ENCODE peak calls at places on chromosome 1, in ten cellular contexts. One of them, this sample, is unnamed.

GRCh38 chr1:39282537-39283216 is 78.2 kb downstream of the MACF1 start:
- DNase-seq in esophagus muscularis mucosa: no peak
- DNase-seq in tibial nerve: no peak
- DNase-seq in PC-3: no peak
- DNase-seq in IMR-90: peak
- DNase-seq in tibial artery: no peak
- DNase-seq in mammary epithelial cell: no peak
- DNase-seq in adrenal gland: peak
- DNase-seq in cardiac muscle cell: no peak
- DNase-seq in ovary: no peak
- DNase-seq in this sample: no peak

GRCh38 chr1:15939181-15940109 is 36.5 kb downstream of the ZBTB17 start:
- DNase-seq in esophagus muscularis mucosa: no peak
- DNase-seq in tibial nerve: no peak
- DNase-seq in PC-3: peak
- DNase-seq in IMR-90: peak
- DNase-seq in tibial artery: no peak
- DNase-seq in mammary epithelial cell: no peak
- DNase-seq in adrenal gland: peak
- DNase-seq in cardiac muscle cell: no peak
- DNase-seq in ovary: peak
- DNase-seq in this sample: no peak

GRCh38 chr1:2539312-2539907 is 9.3 kb upstream of the HES5 start:
- DNase-seq in esophagus muscularis mucosa: no peak
- DNase-seq in tibial nerve: no peak
- DNase-seq in PC-3: peak
- DNase-seq in IMR-90: no peak
- DNase-seq in tibial artery: no peak
- DNase-seq in mammary epithelial cell: no peak
- DNase-seq in adrenal gland: no peak
- DNase-seq in cardiac muscle cell: no peak
- DNase-seq in ovary: no peak
- DNase-seq in this sample: no peak

GRCh38 chr1:980602-981395 is 1.1 kb downstream of the PERM1 start:
- DNase-seq in esophagus muscularis mucosa: no peak
- DNase-seq in tibial nerve: no peak
- DNase-seq in PC-3: no peak
- DNase-seq in IMR-90: no peak
- DNase-seq in tibial artery: no peak
- DNase-seq in mammary epithelial cell: no peak
- DNase-seq in adrenal gland: no peak
- DNase-seq in cardiac muscle cell: no peak
- DNase-seq in ovary: no peak
- DNase-seq in this sample: no peak

GRCh38 chr1:48873944-48874343 is 97.3 kb upstream of the BEND5 start:
- DNase-seq in esophagus muscularis mucosa: no peak
- DNase-seq in tibial nerve: no peak
- DNase-seq in PC-3: no peak
- DNase-seq in IMR-90: no peak
- DNase-seq in tibial artery: no peak
- DNase-seq in mammary epithelial cell: no peak
- DNase-seq in adrenal gland: no peak
- DNase-seq in cardiac muscle cell: no peak
- DNase-seq in ovary: no peak
- DNase-seq in this sample: no peak

GRCh38 chr1:92943515-92943873 is 17.8 kb downstream of the DIPK1A start:
- DNase-seq in esophagus muscularis mucosa: no peak
- DNase-seq in tibial nerve: no peak
- DNase-seq in PC-3: no peak
- DNase-seq in IMR-90: no peak
- DNase-seq in tibial artery: no peak
- DNase-seq in mammary epithelial cell: no peak
- DNase-seq in adrenal gland: no peak
- DNase-seq in cardiac muscle cell: no peak
- DNase-seq in ovary: no peak
- DNase-seq in this sample: no peak

GRCh38 chr1:176829261-176829976 is 335.1 kb downstream of the ASTN1 start:
- DNase-seq in esophagus muscularis mucosa: no peak
- DNase-seq in tibial nerve: no peak
- DNase-seq in PC-3: no peak
- DNase-seq in IMR-90: no peak
- DNase-seq in tibial artery: no peak
- DNase-seq in mammary epithelial cell: peak
- DNase-seq in adrenal gland: no peak
- DNase-seq in cardiac muscle cell: no peak
- DNase-seq in ovary: no peak
- DNase-seq in this sample: peak

GRCh38 chr1:151131832-151132675 is 14.4 kb downstream of the SEMA6C start:
- DNase-seq in esophagus muscularis mucosa: no peak
- DNase-seq in tibial nerve: no peak
- DNase-seq in PC-3: no peak
- DNase-seq in IMR-90: no peak
- DNase-seq in tibial artery: no peak
- DNase-seq in mammary epithelial cell: no peak
- DNase-seq in adrenal gland: no peak
- DNase-seq in cardiac muscle cell: no peak
- DNase-seq in ovary: peak
- DNase-seq in this sample: no peak

GRCh38 chr1:225670806-225671733 is 18.1 kb upstream of the ENAH start:
- DNase-seq in esophagus muscularis mucosa: no peak
- DNase-seq in tibial nerve: no peak
- DNase-seq in PC-3: peak
- DNase-seq in IMR-90: no peak
- DNase-seq in tibial artery: no peak
- DNase-seq in mammary epithelial cell: peak
- DNase-seq in adrenal gland: no peak
- DNase-seq in cardiac muscle cell: no peak
- DNase-seq in ovary: no peak
- DNase-seq in this sample: peak

GRCh38 chr1:165444897-165445370 is at the start of gene RXRG:
- DNase-seq in esophagus muscularis mucosa: no peak
- DNase-seq in tibial nerve: peak
- DNase-seq in PC-3: no peak
- DNase-seq in IMR-90: peak
- DNase-seq in tibial artery: no peak
- DNase-seq in mammary epithelial cell: peak
- DNase-seq in adrenal gland: peak
- DNase-seq in cardiac muscle cell: peak
- DNase-seq in ovary: no peak
- DNase-seq in this sample: no peak

GRCh38 chr1:11746795-11747487 is 11.0 kb downstream of the AGTRAP start:
- DNase-seq in esophagus muscularis mucosa: no peak
- DNase-seq in tibial nerve: no peak
- DNase-seq in PC-3: no peak
- DNase-seq in IMR-90: no peak
- DNase-seq in tibial artery: no peak
- DNase-seq in mammary epithelial cell: no peak
- DNase-seq in adrenal gland: peak
- DNase-seq in cardiac muscle cell: no peak
- DNase-seq in ovary: no peak
- DNase-seq in this sample: no peak

GRCh38 chr1:21018673-21019072 is 158.0 kb downstream of the EIF4G3 start:
- DNase-seq in esophagus muscularis mucosa: no peak
- DNase-seq in tibial nerve: no peak
- DNase-seq in PC-3: no peak
- DNase-seq in IMR-90: no peak
- DNase-seq in tibial artery: no peak
- DNase-seq in mammary epithelial cell: no peak
- DNase-seq in adrenal gland: no peak
- DNase-seq in cardiac muscle cell: no peak
- DNase-seq in ovary: no peak
- DNase-seq in this sample: no peak
- H3K27ac ChIP-seq in esophagus muscularis mucosa: no peak
- H3K27ac ChIP-seq in tibial nerve: no peak
- H3K27ac ChIP-seq in PC-3: no peak
- H3K27ac ChIP-seq in IMR-90: no peak
- H3K27ac ChIP-seq in tibial artery: no peak
- H3K27ac ChIP-seq in mammary epithelial cell: no peak
- H3K27ac ChIP-seq in adrenal gland: no peak
- H3K27ac ChIP-seq in cardiac muscle cell: no peak
- H3K27ac ChIP-seq in ovary: no peak
- H3K27ac ChIP-seq in this sample: no peak

GRCh38 chr1:160997323-160998038 is 23.5 kb downstream of the F11R start:
- DNase-seq in esophagus muscularis mucosa: no peak
- DNase-seq in tibial nerve: no peak
- DNase-seq in PC-3: peak
- DNase-seq in IMR-90: peak
- DNase-seq in tibial artery: peak
- DNase-seq in mammary epithelial cell: peak
- DNase-seq in adrenal gland: peak
- DNase-seq in cardiac muscle cell: peak
- DNase-seq in ovary: peak
- DNase-seq in this sample: no peak
- TF ChIP-seq CTCF in esophagus muscularis mucosa: peak
- TF ChIP-seq CTCF in tibial nerve: peak
- TF ChIP-seq CTCF in PC-3: peak
- TF ChIP-seq CTCF in IMR-90: peak
- TF ChIP-seq CTCF in tibial artery: peak
- TF ChIP-seq CTCF in mammary epithelial cell: peak
- TF ChIP-seq CTCF in adrenal gland: peak
- TF ChIP-seq CTCF in cardiac muscle cell: peak
- TF ChIP-seq CTCF in ovary: no peak
- TF ChIP-seq CTCF in this sample: peak

DNA sequence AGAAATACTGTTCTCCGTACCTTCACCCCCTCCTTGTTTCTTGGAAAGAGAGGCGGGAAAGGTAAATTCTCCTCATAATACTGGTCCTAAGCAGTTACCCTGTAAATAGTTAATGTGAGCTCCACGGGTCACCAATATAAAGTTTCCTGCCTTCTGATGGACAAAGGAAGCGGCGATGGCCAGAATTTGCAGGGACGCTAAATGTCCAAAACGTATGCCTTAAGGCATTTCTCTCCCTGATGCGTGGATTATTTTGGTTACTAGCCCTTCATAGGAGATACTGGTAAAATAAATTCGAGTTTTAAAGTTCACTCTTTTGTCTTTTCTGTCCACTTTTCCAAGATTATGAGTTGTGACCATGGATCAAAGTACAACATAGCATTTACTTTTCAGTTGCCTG is 913 bp upstream of the PTGS2 start:
- DNase-seq in esophagus muscularis mucosa: no peak
- DNase-seq in tibial nerve: no peak
- DNase-seq in PC-3: no peak
- DNase-seq in IMR-90: peak
- DNase-seq in tibial artery: no peak
- DNase-seq in mammary epithelial cell: no peak
- DNase-seq in adrenal gland: no peak
- DNase-seq in cardiac muscle cell: no peak
- DNase-seq in ovary: no peak
- DNase-seq in this sample: no peak
- H3K27ac ChIP-seq in esophagus muscularis mucosa: peak
- H3K27ac ChIP-seq in tibial nerve: peak
- H3K27ac ChIP-seq in PC-3: no peak
- H3K27ac ChIP-seq in IMR-90: peak
- H3K27ac ChIP-seq in tibial artery: peak
- H3K27ac ChIP-seq in mammary epithelial cell: peak
- H3K27ac ChIP-seq in adrenal gland: peak
- H3K27ac ChIP-seq in cardiac muscle cell: no peak
- H3K27ac ChIP-seq in ovary: no peak
- H3K27ac ChIP-seq in this sample: peak

DNA sequence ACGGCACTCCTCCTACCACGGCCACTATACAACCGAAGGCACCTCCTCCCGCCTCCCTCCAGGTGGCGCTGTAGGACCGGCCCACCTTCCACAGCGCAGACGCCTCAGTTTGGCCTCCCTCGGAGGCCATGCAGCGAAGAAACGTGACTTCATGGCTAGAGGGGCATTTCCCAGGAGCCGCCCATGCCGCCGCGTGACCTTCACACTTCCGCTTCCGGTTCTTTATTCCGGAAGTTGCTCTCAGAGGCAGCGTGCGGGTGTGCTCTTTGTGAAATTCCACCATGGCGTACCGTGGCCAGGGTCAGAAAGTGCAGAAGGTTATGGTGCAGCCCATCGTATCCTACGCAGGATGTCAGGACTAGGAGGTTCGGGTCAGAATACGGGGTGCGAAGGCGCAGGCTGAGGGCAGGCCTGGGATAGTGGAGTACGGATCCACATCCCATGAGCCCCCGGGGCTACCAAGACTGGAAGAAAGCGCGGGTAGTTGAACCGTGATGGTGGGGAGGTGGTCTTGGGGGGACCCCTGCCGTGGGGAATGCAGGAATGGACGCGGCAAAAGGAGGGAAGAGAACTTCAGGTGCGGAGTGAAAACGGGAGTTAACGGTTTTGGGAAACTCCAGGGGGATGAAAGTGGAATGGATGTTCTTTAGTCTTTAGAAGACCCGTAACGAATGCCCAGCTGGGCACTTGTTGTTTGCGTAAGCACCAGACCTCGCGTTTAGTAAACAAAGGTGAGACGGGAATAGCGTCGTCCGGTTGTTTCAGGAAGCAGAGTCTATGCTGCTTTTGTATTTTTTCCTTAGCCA is at the start of gene SNRPE:
- DNase-seq in esophagus muscularis mucosa: peak
- DNase-seq in tibial nerve: peak
- DNase-seq in PC-3: peak
- DNase-seq in IMR-90: peak
- DNase-seq in tibial artery: peak
- DNase-seq in mammary epithelial cell: peak
- DNase-seq in adrenal gland: peak
- DNase-seq in cardiac muscle cell: peak
- DNase-seq in ovary: peak
- DNase-seq in this sample: peak
- TF ChIP-seq CTCF in esophagus muscularis mucosa: peak
- TF ChIP-seq CTCF in tibial nerve: peak
- TF ChIP-seq CTCF in PC-3: peak
- TF ChIP-seq CTCF in IMR-90: peak
- TF ChIP-seq CTCF in tibial artery: peak
- TF ChIP-seq CTCF in mammary epithelial cell: peak
- TF ChIP-seq CTCF in adrenal gland: peak
- TF ChIP-seq CTCF in cardiac muscle cell: peak
- TF ChIP-seq CTCF in ovary: peak
- TF ChIP-seq CTCF in this sample: peak

DNA sequence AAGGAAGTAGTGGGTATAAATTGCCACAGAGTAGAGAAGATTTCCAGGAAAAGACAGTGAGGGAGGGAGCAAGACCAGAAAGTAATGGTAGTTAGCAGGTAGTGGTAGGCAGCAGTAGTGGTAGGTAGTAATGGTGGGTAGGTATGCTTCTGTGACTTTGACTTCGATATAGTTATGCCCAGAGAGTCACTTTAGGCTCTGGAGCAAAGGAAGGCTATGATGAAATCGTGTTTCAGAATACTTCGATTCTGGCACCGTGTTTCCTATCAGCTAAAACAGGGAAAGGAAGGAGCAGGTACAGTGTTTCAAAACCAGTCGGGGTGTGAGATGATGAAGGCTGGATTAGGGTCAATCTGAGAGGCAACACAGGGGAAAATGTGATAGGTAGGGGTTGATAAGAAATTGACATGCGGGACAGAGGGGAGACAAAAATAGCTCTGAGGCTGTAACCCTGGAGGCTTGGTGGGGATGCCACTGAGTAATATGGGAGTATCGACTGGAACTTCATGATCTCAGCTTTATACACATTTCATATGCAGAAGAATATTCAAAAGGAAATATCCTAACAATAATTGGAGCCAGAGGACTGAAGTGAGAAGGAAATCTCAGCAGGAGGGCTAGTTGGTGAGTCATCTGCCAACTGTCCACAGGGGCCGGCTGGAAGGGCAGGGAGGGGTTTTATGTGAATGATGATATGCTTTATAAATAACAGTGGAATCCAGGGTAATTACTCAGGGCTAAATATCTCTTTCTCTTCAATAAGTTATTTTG is 25.2 kb upstream of the TRIM45 start:
- DNase-seq in esophagus muscularis mucosa: no peak
- DNase-seq in tibial nerve: no peak
- DNase-seq in PC-3: peak
- DNase-seq in IMR-90: peak
- DNase-seq in tibial artery: no peak
- DNase-seq in mammary epithelial cell: peak
- DNase-seq in adrenal gland: no peak
- DNase-seq in cardiac muscle cell: no peak
- DNase-seq in ovary: no peak
- DNase-seq in this sample: peak
- H3K27ac ChIP-seq in esophagus muscularis mucosa: no peak
- H3K27ac ChIP-seq in tibial nerve: no peak
- H3K27ac ChIP-seq in PC-3: peak
- H3K27ac ChIP-seq in IMR-90: peak
- H3K27ac ChIP-seq in tibial artery: no peak
- H3K27ac ChIP-seq in mammary epithelial cell: no peak
- H3K27ac ChIP-seq in adrenal gland: no peak
- H3K27ac ChIP-seq in cardiac muscle cell: no peak
- H3K27ac ChIP-seq in ovary: no peak
- H3K27ac ChIP-seq in this sample: no peak